ENCODE peak calls at places on chromosomes 12 and 14, in seven cellular contexts. N is CD4-positive, alpha-beta T cell; R is GM19239; W is AG10803; X is mesothelial cell of epicardium; E is HS-5; M is HCT116. O is an unnamed sample.

GRCh38 chr12:12946686-12947355 is 5.1 kb downstream of the GPRC5D start:
- DNase-seq in M (no peak), E (peak; percentile 14), R (no peak), W (peak; percentile 63), X (no peak), N (no peak), O (no peak)

GRCh38 chr14:93927746-93928145 is 602 bp downstream of the FAM181A start:
- DNase-seq in M (no peak), X (no peak), N (no peak), R (no peak), W (no peak), E (no peak), O (no peak)

GRCh38 chr12:8668441-8668840 is 5.8 kb upstream of the MFAP5 start:
- DNase-seq in W (no peak), E (no peak), M (no peak), X (no peak), R (no peak), N (no peak), O (no peak)

GRCh38 chr12:12683725-12684124 is 12.3 kb downstream of the GPR19 start:
- DNase-seq in W (no peak), E (no peak), N (no peak), M (no peak), X (no peak), R (no peak), O (no peak)

GRCh38 chr12:10364839-10365681 is 24.8 kb downstream of the KLRK1 start:
- DNase-seq in E (peak; percentile 59), N (peak; percentile 33), R (peak; percentile 36), W (peak; percentile 72), X (peak; percentile 63), M (peak; percentile 71), O (peak; percentile 16)

GRCh38 chr12:76201316-76201715 is 116.8 kb upstream of the NAP1L1 start:
- DNase-seq in N (no peak), W (no peak), X (no peak), M (no peak), E (no peak), R (no peak), O (peak; percentile 2)

GRCh38 chr12:18224745-18225144 is 36.6 kb upstream of the PIK3C2G start:
- DNase-seq in W (peak; percentile 48), X (no peak), E (no peak), R (no peak), M (peak; percentile 26), N (no peak), O (no peak)

GRCh38 chr14:49497267-49497666 is 88.9 kb downstream of the RPS29 start:
- DNase-seq in M (no peak), R (no peak), W (no peak), E (no peak), N (no peak), X (no peak), O (no peak)

GRCh38 chr12:26648999-26649398 is 184.0 kb downstream of the ITPR2 start:
- DNase-seq in E (no peak), X (no peak), M (no peak), N (no peak), R (no peak), W (no peak), O (no peak)

GRCh38 chr12:132115500-132115899 is 28.6 kb downstream of the DDX51 start:
- DNase-seq in X (no peak), R (no peak), M (no peak), N (no peak), E (no peak), W (no peak), O (no peak)

GRCh38 chr14:91519239-91520036 is 9.3 kb upstream of the PPP4R3A start:
- DNase-seq in M (no peak), N (no peak), E (no peak), R (no peak), W (no peak), X (no peak), O (no peak)

GRCh38 chr14:76324133-76324532 is 51.8 kb upstream of the ESRRB start:
- DNase-seq in W (no peak), R (no peak), X (no peak), M (no peak), E (no peak), N (no peak), O (no peak)

GRCh38 chr12:39764944-39765560 is 145.4 kb upstream of the ABCD2 start:
- DNase-seq in E (peak; percentile 18), X (no peak), R (no peak), M (peak; percentile 23), N (no peak), W (peak; percentile 65), O (no peak)

GRCh38 chr12:50314629-50315312 is 31.5 kb upstream of the LIMA1 start:
- DNase-seq in W (peak; percentile 72), R (peak; percentile 16), X (no peak), N (no peak), E (peak; percentile 41), M (no peak), O (no peak)

GRCh38 chr14:99348816-99349609 is 77.0 kb upstream of the BCL11B start:
- DNase-seq in R (no peak), E (no peak), W (peak; percentile 18), X (no peak), M (no peak), N (no peak), O (no peak)

GRCh38 chr14:101418601-101419000 is 142.7 kb upstream of the DIO3 start:
- DNase-seq in M (no peak), E (no peak), X (no peak), R (no peak), N (no peak), W (no peak), O (no peak)

GRCh38 chr12:31323466-31324115 is 2.4 kb downstream of the SINHCAF start:
- DNase-seq in R (no peak), W (no peak), E (no peak), N (peak; percentile 33), M (no peak), X (no peak), O (peak; percentile 29)

GRCh38 chr12:52295663-52296062 is 4.3 kb upstream of the KRT81 start:
- DNase-seq in E (no peak), W (peak; percentile 40), X (no peak), R (no peak), N (no peak), M (no peak), O (no peak)

GRCh38 chr12:42130670-42131402 is 13.8 kb downstream of the GXYLT1 start:
- DNase-seq in M (no peak), N (no peak), R (no peak), W (peak; percentile 58), X (no peak), E (no peak), O (no peak)

GRCh38 chr12:31647106-31647505 is 12.4 kb upstream of the ETFBKMT start:
- DNase-seq in W (no peak), M (no peak), E (no peak), X (no peak), N (no peak), R (no peak), O (no peak)

GRCh38 chr14:73403181-73403752 is 55.1 kb downstream of the NUMB start:
- DNase-seq in R (no peak), E (no peak), M (no peak), X (no peak), W (no peak), N (no peak), O (no peak)

GRCh38 chr12:124874988-124875802 is 11.5 kb upstream of the SCARB1 start:
- DNase-seq in R (no peak), M (no peak), N (no peak), E (no peak), X (no peak), W (no peak), O (no peak)

GRCh38 chr12:57229041-57229633 is 374 bp upstream of the SHMT2 start:
- DNase-seq in R (no peak), E (no peak), N (no peak), X (no peak), M (no peak), W (peak; percentile 47), O (no peak)

GRCh38 chr12:27460471-27460978 is 14.0 kb downstream of the SMCO2 start:
- DNase-seq in X (no peak), E (no peak), M (no peak), N (peak; percentile 6), R (no peak), W (no peak), O (no peak)

GRCh38 chr12:13530966-13531365 is 334.4 kb downstream of the EMP1 start:
- DNase-seq in M (no peak), R (no peak), X (no peak), W (no peak), N (no peak), E (no peak), O (no peak)

GRCh38 chr12:1518763-1519516 is 75.4 kb downstream of the FBXL14 start:
- DNase-seq in N (no peak), M (peak; percentile 32), W (peak; percentile 74), R (no peak), X (no peak), E (peak; percentile 55), O (no peak)

GRCh38 chr14:59268858-59269257 is 80.4 kb downstream of the DAAM1 start:
- DNase-seq in E (no peak), N (no peak), R (no peak), M (no peak), W (no peak), X (no peak), O (no peak)

GRCh38 chr12:50477241-50477832 is 27.4 kb upstream of the DIP2B start:
- DNase-seq in M (no peak), W (no peak), X (no peak), E (no peak), R (no peak), N (no peak), O (no peak)

GRCh38 chr12:48351022-48351708 is 446 bp upstream of the ZNF641 start:
- DNase-seq in M (peak; percentile 40), N (no peak), R (no peak), W (peak; percentile 66), X (no peak), E (peak; percentile 20), O (peak; percentile 54)

GRCh38 chr12:122371475-122372045 is 50.9 kb downstream of the CLIP1 start:
- DNase-seq in X (no peak), R (no peak), W (no peak), N (no peak), M (no peak), E (no peak), O (no peak)

GRCh38 chr12:58069268-58069967 is 128.1 kb downstream of the ATP23 start:
- DNase-seq in X (no peak), E (no peak), M (no peak), N (no peak), R (no peak), W (peak; percentile 35), O (no peak)

GRCh38 chr14:103078860-103079587 is 5.0 kb upstream of the LBHD2 start:
- DNase-seq in X (no peak), N (no peak), W (no peak), E (no peak), R (no peak), M (no peak), O (no peak)

O was measured in NK-92 treated with Interleukin-12 subunit alpha and Interleukin-12 subunit beta, amount 100 ng/mL, for 24 hours.